ENCODE peak calls at places on chromosomes 3 and 15, in seven cellular contexts. X, D, Y, R, W, P and S are unnamed samples.

GRCh38 chr15:90869601-90870353 is 1.4 kb downstream of the FURIN start:
- DNase-seq in X (peak; percentile 84), D (peak; percentile 85), Y (peak; percentile 84), R (peak; percentile 48), W (peak; percentile 59), P (no peak), S (peak; percentile 93)

GRCh38 chr3:71492566-71492965 is 91.0 kb downstream of the FOXP1 start:
- DNase-seq in X (no peak), D (no peak), Y (no peak), R (no peak), W (no peak), P (no peak), S (no peak)

GRCh38 chr3:22685598-22685997 is 517.5 kb upstream of the UBE2E2 start:
- DNase-seq in X (no peak), D (no peak), Y (no peak), R (no peak), W (no peak), P (no peak), S (no peak)

GRCh38 chr3:127714151-127714571 is 41.4 kb downstream of the ABTB1 start:
- DNase-seq in X (no peak), D (no peak), Y (peak; percentile 82), R (no peak), W (no peak), P (no peak), S (peak; percentile 19)

GRCh38 chr3:188365978-188366698 is 212.2 kb downstream of the LPP start:
- DNase-seq in X (peak; percentile 39), D (no peak), Y (no peak), R (no peak), W (no peak), P (no peak), S (no peak)

GRCh38 chr15:81312790-81313543 is 11.0 kb downstream of the STARD5 start:
- DNase-seq in X (peak; percentile 99), D (peak; percentile 84), Y (peak; percentile 77), R (peak; percentile 77), W (no peak), P (peak; percentile 53), S (peak; percentile 98)

GRCh38 chr3:111244760-111245159 is 173.1 kb downstream of the NECTIN3 start:
- DNase-seq in X (peak; percentile 24), D (no peak), Y (no peak), R (no peak), W (no peak), P (no peak), S (no peak)

GRCh38 chr3:190860531-190860930 is 2.0 kb downstream of the GMNC start:
- DNase-seq in X (no peak), D (no peak), Y (no peak), R (no peak), W (no peak), P (no peak), S (no peak)

GRCh38 chr3:116815831-116816588 is 106.4 kb downstream of the TUSC7 start:
- DNase-seq in X (peak; percentile 82), D (no peak), Y (no peak), R (peak; percentile 16), W (no peak), P (no peak), S (no peak)

GRCh38 chr3:46566040-46566631 is at the start of gene LRRC2:
- DNase-seq in X (peak; percentile 76), D (no peak), Y (peak; percentile 76), R (peak; percentile 26), W (no peak), P (peak; percentile 41), S (no peak)

GRCh38 chr3:182315313-182315712 is 478.0 kb upstream of the ATP11B start:
- DNase-seq in X (no peak), D (no peak), Y (no peak), R (no peak), W (no peak), P (no peak), S (no peak)

GRCh38 chr3:132352556-132353143 is 35.4 kb downstream of the ACP3 start:
- DNase-seq in X (peak; percentile 68), D (peak; percentile 61), Y (no peak), R (peak; percentile 83), W (peak; percentile 62), P (peak; percentile 34), S (no peak)

GRCh38 chr3:54046677-54047214 is 75.6 kb upstream of the CACNA2D3 start:
- DNase-seq in X (no peak), D (no peak), Y (no peak), R (peak; percentile 44), W (no peak), P (peak; percentile 40), S (no peak)

GRCh38 chr15:100879461-100880138 is at the start of gene ALDH1A3:
- DNase-seq in X (peak; percentile 16), D (peak; percentile 39), Y (no peak), R (peak; percentile 59), W (no peak), P (peak; percentile 52), S (peak; percentile 93)

GRCh38 chr15:60095711-60096110 is 91.6 kb downstream of the FOXB1 start:
- DNase-seq in X (peak; percentile 29), D (no peak), Y (no peak), R (no peak), W (no peak), P (no peak), S (no peak)

GRCh38 chr3:186394566-186395217 is 32.7 kb upstream of the DGKG start:
- DNase-seq in X (no peak), D (no peak), Y (no peak), R (no peak), W (no peak), P (no peak), S (no peak)

GRCh38 chr3:186400026-186400425 is 38.0 kb upstream of the DGKG start:
- DNase-seq in X (no peak), D (no peak), Y (no peak), R (no peak), W (no peak), P (no peak), S (no peak)

DNA sequence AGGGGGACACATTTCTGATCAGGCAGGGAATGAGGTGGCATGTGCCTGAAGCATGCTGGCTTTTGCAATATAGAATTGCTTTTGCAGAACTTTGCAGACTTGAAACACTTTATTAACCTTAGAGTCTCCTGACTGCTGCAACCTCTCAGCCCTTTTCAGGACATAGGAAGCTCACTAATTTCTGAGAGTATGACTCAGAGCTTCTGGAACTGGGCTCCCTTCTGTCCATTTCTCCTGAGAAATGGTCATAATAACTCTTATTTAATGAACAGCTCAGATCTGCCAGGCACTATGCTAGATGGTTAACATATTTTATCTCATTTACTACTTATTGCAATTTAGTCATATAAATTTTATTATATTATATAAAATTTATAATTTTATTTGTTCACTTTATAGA is 38.6 kb upstream of the DGKG start:
- DNase-seq in X (no peak), D (no peak), Y (no peak), R (no peak), W (no peak), P (no peak), S (no peak)
- H3K4me1 ChIP-seq in X (no peaks in the 10 kb centered on the region), D (no peaks in the 10 kb centered on the region), Y (no peaks in the 10 kb centered on the region), R (no peaks in the 10 kb centered on the region), W (no peaks in the 10 kb centered on the region), P (no peaks in the 10 kb centered on the region), S (no peaks in the 10 kb centered on the region)

DNA sequence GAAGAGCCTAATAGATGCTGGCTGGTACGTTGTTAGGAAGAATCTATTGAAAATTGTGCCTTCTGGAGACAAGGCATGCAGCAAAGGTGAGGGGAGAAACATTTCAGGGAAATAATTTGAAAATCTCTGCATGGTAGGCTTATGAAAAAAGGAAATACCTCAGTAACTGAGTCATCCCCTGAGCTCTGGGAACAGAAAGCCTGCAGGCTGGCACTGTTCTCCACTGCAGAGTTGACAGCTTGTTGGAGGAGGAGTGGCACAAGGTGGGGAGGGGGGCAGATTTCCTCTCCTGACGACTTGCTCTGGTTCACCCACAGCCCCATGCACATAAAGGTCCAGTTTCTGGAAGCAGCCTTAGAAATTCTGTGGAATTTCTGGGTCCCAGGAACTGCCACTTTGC is 179.4 kb downstream of the ABHD5 start:
- DNase-seq in X (peak; percentile 69), D (no peak), Y (peak; percentile 27), R (no peak), W (no peak), P (peak; percentile 36), S (peak; percentile 74)
- H3K4me1 ChIP-seq in X (peaks cover 38% of the 10 kb centered on the region), D (peaks cover 52% of the 10 kb centered on the region), Y (no peaks in the 10 kb centered on the region), R (no peaks in the 10 kb centered on the region), W (no peaks in the 10 kb centered on the region), P (no peaks in the 10 kb centered on the region), S (peaks cover 83% of the 10 kb centered on the region)

DNA sequence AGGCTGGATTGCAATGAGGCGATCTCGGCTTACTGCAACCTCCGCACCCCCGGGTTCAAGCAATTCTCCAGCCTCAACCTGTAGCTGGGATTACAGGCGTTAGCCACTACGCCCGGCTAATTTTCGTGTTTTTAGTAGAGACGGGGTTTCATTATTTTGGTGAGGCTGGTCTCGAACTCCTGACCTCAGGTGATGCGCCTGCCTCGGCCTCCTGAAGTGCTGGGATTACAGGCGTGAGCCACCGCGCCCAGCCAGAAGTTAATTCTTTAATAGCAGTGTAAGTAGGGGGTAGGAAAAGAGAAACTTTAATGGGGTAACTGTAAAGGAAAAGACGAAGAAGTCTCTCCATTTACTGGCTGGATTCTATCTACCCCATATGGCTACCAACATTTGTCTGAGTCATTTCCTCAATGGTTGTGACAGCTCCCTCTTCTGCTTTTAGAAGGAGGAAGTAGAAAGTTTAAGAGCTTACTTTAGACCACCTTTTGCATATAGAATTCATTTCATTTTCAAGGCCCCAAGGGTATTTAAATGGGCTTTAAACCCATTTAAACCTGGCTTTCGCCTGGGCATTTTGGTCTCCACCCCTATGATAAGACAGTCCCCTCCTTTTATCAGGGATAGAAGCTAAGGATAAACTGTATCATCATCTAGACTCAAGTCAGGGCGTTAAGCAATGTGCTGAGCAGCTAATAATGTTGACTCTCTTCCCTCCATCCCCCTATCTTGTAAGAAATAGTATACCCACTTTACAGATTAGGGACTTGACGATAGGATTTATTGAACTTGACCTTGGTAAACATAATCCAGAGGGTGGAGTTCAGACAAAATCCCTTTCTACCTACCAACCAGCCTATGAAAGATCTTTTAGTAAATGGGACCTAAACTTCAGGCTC is 1.1 kb upstream of the CDV3 start:
- DNase-seq in X (peak; percentile 53), D (no peak), Y (peak; percentile 85), R (no peak), W (no peak), P (no peak), S (no peak)
- H3K4me1 ChIP-seq in X (peaks cover 17% of the 10 kb centered on the region), D (peaks cover 66% of the 10 kb centered on the region), Y (peaks cover 31% of the 10 kb centered on the region), R (peaks cover 24% of the 10 kb centered on the region), W (peaks cover 33% of the 10 kb centered on the region), P (peaks cover 10% of the 10 kb centered on the region), S (peaks cover 43% of the 10 kb centered on the region)

GRCh38 chr15:65918357-65918920 is 49.1 kb downstream of the RAB11A start:
- DNase-seq in X (no peak), D (no peak), Y (no peak), R (no peak), W (no peak), P (no peak), S (no peak)

GRCh38 chr15:65917936-65918335 is 48.6 kb downstream of the RAB11A start:
- DNase-seq in X (no peak), D (no peak), Y (no peak), R (no peak), W (no peak), P (no peak), S (peak; percentile 57)

GRCh38 chr15:65916664-65917406 is 47.5 kb downstream of the RAB11A start:
- DNase-seq in X (peak; percentile 74), D (no peak), Y (peak; percentile 77), R (peak; percentile 85), W (no peak), P (peak; percentile 60), S (peak; percentile 70)

GRCh38 chr15:65916041-65916663 is 46.9 kb downstream of the RAB11A start:
- DNase-seq in X (no peak), D (no peak), Y (no peak), R (no peak), W (no peak), P (no peak), S (peak; percentile 62)

DNA sequence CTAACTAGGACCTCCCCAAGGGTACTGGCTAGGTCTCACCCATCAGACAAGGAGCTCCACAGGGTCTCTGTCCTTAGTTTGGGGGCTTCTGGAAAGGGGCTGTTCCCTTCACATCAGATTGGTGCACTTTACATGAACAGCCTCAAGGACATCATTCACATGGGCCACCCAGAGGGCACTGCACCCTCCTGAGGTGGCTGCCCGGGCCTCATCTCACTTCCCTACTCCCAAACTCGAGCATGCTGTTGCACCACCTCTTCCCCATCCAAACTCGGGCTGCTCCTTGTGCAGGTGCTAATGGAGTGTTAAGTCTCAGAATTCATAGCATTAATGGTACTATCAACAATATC is 48.1 kb downstream of the RAB11A start:
- DNase-seq in X (no peak), D (no peak), Y (no peak), R (no peak), W (no peak), P (no peak), S (peak; percentile 46)
- H3K4me1 ChIP-seq in X (peaks cover 5% of the 10 kb centered on the region), D (no peaks in the 10 kb centered on the region), Y (peaks cover 5% of the 10 kb centered on the region), R (peaks cover 11% of the 10 kb centered on the region), W (no peaks in the 10 kb centered on the region), P (no peaks in the 10 kb centered on the region), S (no peaks in the 10 kb centered on the region)